ENCODE peak calls at places on chromosomes 12 and 14, in five cellular contexts. G is GM23248, M is HCT116, H is GM23338, N is MM.1S. U is an unnamed sample.

GRCh38 chr12:96522690-96523089 is 33.3 kb downstream of the CFAP54 start:
- DNase-seq in H (no peak), M (no peak), G (no peak), N (no peak), U (no peak)

GRCh38 chr12:13165578-13166120 is 30.9 kb upstream of the EMP1 start:
- DNase-seq in M (peak), N (peak), H (no peak), G (peak), U (peak)

GRCh38 chr14:95348395-95349080 is 28.8 kb upstream of the CLMN start:
- DNase-seq in M (no peak), H (peak), G (no peak), N (no peak), U (no peak)

GRCh38 chr12:14554281-14555008 is 13.2 kb downstream of the PLBD1 start:
- DNase-seq in M (peak), G (peak), H (no peak), N (no peak), U (peak)

GRCh38 chr14:96582641-96582980 is 80.4 kb downstream of the PAPOLA start:
- DNase-seq in H (no peak), N (no peak), G (no peak), M (no peak), U (no peak)

GRCh38 chr14:99561827-99562226 is 42.2 kb downstream of the CCDC85C start:
- DNase-seq in N (no peak), G (no peak), H (no peak), M (no peak), U (no peak)

GRCh38 chr12:89566615-89567014 is 40.8 kb upstream of the POC1B start:
- DNase-seq in H (no peak), M (no peak), N (no peak), G (peak), U (no peak)

GRCh38 chr12:99284161-99284560 is 363.4 kb upstream of the GARIN6 start:
- DNase-seq in N (no peak), H (no peak), G (no peak), M (no peak), U (peak)

GRCh38 chr12:34298971-34299801 is 276.9 kb downstream of the ALG10 start:
- DNase-seq in H (no peak), N (no peak), M (no peak), G (no peak), U (no peak)

GRCh38 chr14:34971381-34971780 is 11.4 kb upstream of the SRP54 start:
- DNase-seq in M (no peak), G (peak), N (no peak), H (no peak), U (peak)

GRCh38 chr14:79383031-79383430 is 828.3 kb downstream of the DIO2 start:
- DNase-seq in G (no peak), M (no peak), N (no peak), H (no peak), U (no peak)

GRCh38 chr12:25194722-25195055 is 271 bp downstream of the DNAI7 start:
- DNase-seq in N (no peak), H (no peak), M (no peak), G (no peak), U (no peak)

GRCh38 chr14:104350463-104351185 is 212.2 kb downstream of the KIF26A start:
- DNase-seq in M (no peak), N (no peak), H (no peak), G (no peak), U (no peak)

GRCh38 chr12:71000748-71001147 is 80.2 kb upstream of the PTPRR start:
- DNase-seq in H (no peak), G (no peak), N (no peak), M (no peak), U (no peak)

GRCh38 chr12:113048716-113049127 is 7.8 kb upstream of the DTX1 start:
- DNase-seq in M (peak), G (peak), H (peak), N (peak), U (peak)

GRCh38 chr12:44286336-44286735 is 450.5 kb downstream of the TMEM117 start:
- DNase-seq in H (no peak), N (no peak), M (no peak), G (peak), U (no peak)

GRCh38 chr12:44287545-44287944 is 451.7 kb downstream of the TMEM117 start:
- DNase-seq in H (no peak), M (no peak), G (peak), N (no peak), U (no peak)

GRCh38 chr12:44286821-44287220 is 450.9 kb downstream of the TMEM117 start:
- DNase-seq in M (no peak), G (no peak), N (no peak), H (no peak), U (no peak)

DNA sequence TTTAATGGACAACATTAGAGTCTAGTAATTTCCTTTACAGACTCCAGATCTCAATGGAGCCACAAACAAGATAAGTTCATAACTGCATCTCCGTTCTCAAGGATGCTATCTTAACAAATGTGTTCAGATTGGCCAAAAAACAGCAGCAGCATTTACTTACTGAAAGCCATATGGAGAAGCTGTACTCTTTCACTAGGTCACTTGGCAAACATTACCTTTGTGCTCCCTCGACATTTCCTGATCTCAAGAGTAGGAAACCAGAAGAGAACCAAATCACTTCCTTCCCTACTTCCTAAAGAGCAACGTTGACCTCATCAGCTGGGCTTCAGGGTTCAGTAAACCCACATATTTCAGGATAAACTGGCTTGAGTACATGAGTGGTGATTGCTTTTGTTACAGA is 449.4 kb downstream of the TMEM117 start:
- DNase-seq in G (no peak), M (no peak), N (no peak), H (no peak), U (no peak)
- TF ChIP-seq EZH2phosphoT487 in G (no peak), M (no peak), N (no peak), H (no peak), U (no peak)

GRCh38 chr12:81365284-81365683 is 287.4 kb downstream of the ACSS3 start:
- DNase-seq in G (no peak), N (no peak), M (no peak), H (no peak), U (no peak)
- TF ChIP-seq EZH2phosphoT487 in G (no peak), N (no peak), M (no peak), H (no peak), U (no peak)

GRCh38 chr12:121278450-121279375 is 17.8 kb downstream of the CAMKK2 start:
- DNase-seq in M (no peak), N (no peak), G (peak), H (no peak), U (no peak)
- TF ChIP-seq EZH2phosphoT487 in M (no peak), N (no peak), G (no peak), H (no peak), U (no peak)

DNA sequence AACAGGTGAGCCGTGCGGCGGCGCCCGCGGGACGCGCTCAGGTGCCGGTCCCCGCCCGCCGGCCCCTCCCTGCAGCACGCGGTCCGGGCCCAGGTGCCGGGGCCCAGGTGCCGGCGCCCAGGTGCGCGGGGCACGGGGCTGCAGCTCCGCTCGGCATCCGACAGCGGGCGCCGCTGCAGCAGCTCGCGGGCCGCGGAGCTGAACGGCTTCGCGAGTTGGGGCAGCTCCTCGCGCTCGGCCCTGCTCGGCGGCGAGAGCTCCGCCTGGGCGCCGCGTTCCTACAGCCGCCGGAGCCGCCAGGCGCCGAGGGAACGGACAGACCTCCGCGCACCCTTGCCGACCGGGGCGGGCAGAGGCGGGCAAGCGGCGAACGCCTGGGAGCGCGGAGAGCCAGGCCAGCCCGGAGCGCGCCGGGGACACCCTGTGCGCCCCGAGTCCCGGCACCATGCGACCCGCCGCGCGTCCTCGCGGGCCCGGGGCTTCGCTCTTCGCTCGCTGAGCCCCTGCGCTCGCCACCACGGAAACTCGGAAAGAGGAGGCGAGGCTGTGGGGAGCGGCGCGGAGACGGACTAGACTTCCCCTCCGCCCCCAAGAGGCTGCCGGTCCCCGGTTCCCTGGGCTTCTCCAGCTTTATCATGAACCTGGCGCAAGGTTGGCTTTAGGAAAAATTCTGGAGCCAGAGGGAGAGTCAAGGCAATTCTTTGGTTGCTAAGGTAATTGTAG is at the start of gene RGS6:
- DNase-seq in N (peak), M (peak), G (peak), H (peak), U (peak)
- TF ChIP-seq EZH2phosphoT487 in N (no peak), M (no peak), G (no peak), H (no peak), U (peak)

U was measured in PC-3.